ENCODE peak calls at places on chromosome 13, in eight cellular contexts. J is DND-41, P is GM12865, N is esophagus muscularis mucosa, F is AG04449, Z is left lung, E is IMR-90, I is body of pancreas. B is an unnamed sample.
A peak's percentile ranks its signal among the peaks of the same experiment; 100 is the strongest.

GRCh38 chr13:64723735-64724134 is 2506.4 kb downstream of the PCDH9 start:
- DNase-seq in J (no peak), P (no peak), N (no peak), F (peak; percentile 61), Z (no peak), E (peak; percentile 94), I (no peak), B (peak; percentile 92)

GRCh38 chr13:78608705-78609463 is 5.5 kb upstream of the POU4F1 start:
- DNase-seq in J (no peak), P (no peak), N (no peak), F (no peak), Z (peak; percentile 71), E (no peak), I (peak; percentile 11), B (no peak)

GRCh38 chr13:99517577-99517976 is 16.3 kb downstream of the TM9SF2 start:
- DNase-seq in J (no peak), P (no peak), N (no peak), F (no peak), Z (no peak), E (no peak), I (no peak), B (no peak)

GRCh38 chr13:97422118-97423054 is 11.6 kb upstream of the RAP2A start:
- DNase-seq in J (no peak), P (no peak), N (no peak), F (no peak), Z (no peak), E (no peak), I (no peak), B (peak; percentile 40)

GRCh38 chr13:34779171-34779570 is 162.9 kb upstream of the NBEA start:
- DNase-seq in J (no peak), P (no peak), N (no peak), F (no peak), Z (no peak), E (no peak), I (no peak), B (peak; percentile 18)

GRCh38 chr13:27977476-27978300 is 8.6 kb upstream of the CDX2 start:
- DNase-seq in J (no peak), P (no peak), N (no peak), F (no peak), Z (no peak), E (no peak), I (no peak), B (peak; percentile 22)

GRCh38 chr13:40522234-40522633 is 144.2 kb downstream of the FOXO1 start:
- DNase-seq in J (no peak), P (peak; percentile 53), N (no peak), F (no peak), Z (no peak), E (no peak), I (no peak), B (no peak)

GRCh38 chr13:74438911-74439310 is 304.7 kb upstream of the KLF12 start:
- DNase-seq in J (no peak), P (no peak), N (no peak), F (no peak), Z (no peak), E (no peak), I (no peak), B (peak; percentile 18)

GRCh38 chr13:82717249-82717648 is 1165.0 kb downstream of the SLITRK1 start:
- DNase-seq in J (no peak), P (no peak), N (no peak), F (no peak), Z (no peak), E (peak; percentile 59), I (no peak), B (peak; percentile 67)

GRCh38 chr13:40149611-40150283 is 494.3 kb downstream of the COG6 start:
- DNase-seq in J (no peak), P (no peak), N (no peak), F (peak; percentile 7), Z (no peak), E (peak; percentile 53), I (peak; percentile 33), B (peak; percentile 91)

GRCh38 chr13:114062341-114062740 is 70.1 kb downstream of the RASA3 start:
- DNase-seq in J (no peak), P (no peak), N (no peak), F (no peak), Z (peak; percentile 60), E (no peak), I (no peak), B (no peak)

GRCh38 chr13:113046066-113046882 is 59.3 kb upstream of the F7 start:
- DNase-seq in J (no peak), P (no peak), N (no peak), F (no peak), Z (peak; percentile 55), E (no peak), I (no peak), B (no peak)

GRCh38 chr13:50085063-50085462 is 69.8 kb downstream of the KCNRG start:
- DNase-seq in J (no peak), P (no peak), N (no peak), F (no peak), Z (no peak), E (peak; percentile 47), I (no peak), B (peak; percentile 66)

GRCh38 chr13:106367361-106367781 is 168.1 kb downstream of the EFNB2 start:
- DNase-seq in J (no peak), P (no peak), N (no peak), F (no peak), Z (no peak), E (no peak), I (no peak), B (no peak)

GRCh38 chr13:91459485-91459884 is 61.1 kb downstream of the GPC5 start:
- DNase-seq in J (no peak), P (no peak), N (no peak), F (no peak), Z (no peak), E (no peak), I (no peak), B (no peak)

GRCh38 chr13:41177616-41178015 is 16.8 kb downstream of the KBTBD7 start:
- DNase-seq in J (no peak), P (no peak), N (no peak), F (no peak), Z (no peak), E (no peak), I (no peak), B (peak; percentile 26)

GRCh38 chr13:43979492-43979891 is 99.8 kb downstream of the LACC1 start:
- DNase-seq in J (no peak), P (no peak), N (no peak), F (no peak), Z (no peak), E (no peak), I (no peak), B (no peak)

GRCh38 chr13:50229935-50230334 is 214.7 kb downstream of the KCNRG start:
- DNase-seq in J (no peak), P (no peak), N (no peak), F (no peak), Z (no peak), E (no peak), I (no peak), B (peak; percentile 71)

GRCh38 chr13:75299913-75300862 is 181.8 kb downstream of the TBC1D4 start:
- DNase-seq in J (no peak), P (peak; percentile 78), N (no peak), F (no peak), Z (no peak), E (peak; percentile 46), I (no peak), B (peak; percentile 47)

GRCh38 chr13:102033719-102034446 is 368.0 kb downstream of the FGF14 start:
- DNase-seq in J (no peak), P (no peak), N (no peak), F (no peak), Z (no peak), E (no peak), I (no peak), B (no peak)

GRCh38 chr13:75554981-75555380 is 5.4 kb downstream of the UCHL3 start:
- DNase-seq in J (no peak), P (no peak), N (no peak), F (no peak), Z (no peak), E (peak; percentile 35), I (no peak), B (no peak)

GRCh38 chr13:113407531-113408393 is 43.8 kb upstream of the GRTP1 start:
- DNase-seq in J (no peak), P (no peak), N (no peak), F (no peak), Z (peak; percentile 72), E (no peak), I (no peak), B (peak; percentile 26)

GRCh38 chr13:104487006-104487405 is 1420.8 kb upstream of the SLC10A2 start:
- DNase-seq in J (no peak), P (no peak), N (no peak), F (no peak), Z (no peak), E (no peak), I (no peak), B (peak; percentile 3)

DNA sequence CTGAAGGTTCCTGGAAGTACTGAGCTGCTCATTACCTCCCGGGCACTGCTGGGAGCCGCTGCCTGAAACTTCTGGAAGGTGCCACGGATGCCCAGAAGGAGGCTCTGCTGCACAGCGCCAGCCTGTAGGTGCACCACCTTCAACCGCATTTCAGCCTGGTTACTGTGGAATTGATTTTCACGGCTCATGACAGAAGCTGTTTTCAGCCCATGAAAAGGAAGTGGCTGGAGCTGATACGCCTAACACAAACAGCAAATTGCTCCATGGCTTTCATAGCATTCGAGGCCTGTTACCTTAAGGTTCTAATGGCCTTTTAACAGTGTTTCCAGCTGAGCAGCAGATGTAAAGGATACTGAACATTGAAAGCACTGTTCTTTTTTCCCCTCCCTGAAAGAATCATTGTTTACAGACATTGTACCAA is 22.0 kb downstream of the GPC6 start:
- DNase-seq in J (no peak), P (no peak), N (no peak), F (no peak), Z (peak; percentile 82), E (peak; percentile 35), I (peak; percentile 68), B (no peak)
- TF ChIP-seq CTCF in J (no peak), P (peak; percentile 1), N (no peak), F (peak; percentile 85), Z (peak; percentile 8), E (no peak), I (peak; percentile 74), B (peak; percentile 5)

GRCh38 chr13:20161951-20162300 is 1.1 kb upstream of the GJA3 start:
- DNase-seq in J (no peak), P (no peak), N (no peak), F (no peak), Z (no peak), E (no peak), I (no peak), B (no peak)
- H3K4me3 ChIP-seq in J (no peak overlapping the region), P (peak overlapping the region; percentile 80), N (no peak overlapping the region), F (no peak overlapping the region), Z (no peak overlapping the region), E (no peak overlapping the region), I (no peak overlapping the region), B (no peak overlapping the region)

DNA sequence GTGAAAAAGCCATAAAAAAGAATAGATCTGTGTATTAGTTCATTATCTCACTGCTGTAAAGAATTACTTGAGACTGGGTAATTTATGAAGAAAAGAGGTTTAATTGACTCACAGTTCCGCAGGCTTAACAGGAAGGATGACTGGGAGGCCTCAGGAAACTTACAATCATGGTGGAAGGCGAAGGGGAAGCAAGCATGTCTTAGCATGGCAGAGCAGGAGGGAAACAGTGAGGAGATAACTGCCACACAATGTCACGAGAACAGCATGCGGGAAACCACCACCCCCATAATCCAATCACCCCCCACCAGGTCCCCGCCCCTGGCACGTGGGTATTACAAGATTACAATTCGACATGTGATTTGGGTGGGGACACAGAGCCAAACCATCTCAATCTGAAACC is 39.1 kb upstream of the EEF1AKMT1 start:
- DNase-seq in J (no peak), P (no peak), N (no peak), F (no peak), Z (no peak), E (no peak), I (no peak), B (no peak)
- TF ChIP-seq CTCF in J (no peak), P (no peak), N (no peak), F (no peak), Z (no peak), E (no peak), I (no peak), B (no peak)

GRCh38 chr13:110520431-110521295 is 40.9 kb downstream of the RAB20 start:
- DNase-seq in J (no peak), P (no peak), N (peak; percentile 94), F (no peak), Z (peak; percentile 87), E (peak; percentile 53), I (peak; percentile 73), B (peak; percentile 93)
- H3K4me3 ChIP-seq in J (no peak overlapping the region), P (no peak overlapping the region), N (no peak overlapping the region), F (no peak overlapping the region), Z (no peak overlapping the region), E (no peak overlapping the region), I (no peak overlapping the region), B (no peak overlapping the region)

B was measured in cardiac fibroblast.